ENCODE peak calls at places on chromosomes 12 and 14, in eight cellular contexts. P is A549, R is right lobe of liver, V is heart left ventricle, E is stomach, U is gastrocnemius medialis, D is body of pancreas, K is thyroid gland. T is an unnamed sample.

GRCh38 chr12:57611116-57611809 is at the start of gene ARHGEF25:
- DNase-seq in P (peak; percentile 48), D (peak; percentile 71), K (peak; percentile 41), E (peak; percentile 53), U (no peak), R (no peak), V (peak; percentile 90), T (peak; percentile 34)

GRCh38 chr12:24297516-24297915 is 348.0 kb upstream of the SOX5 start:
- DNase-seq in E (no peak), U (no peak), R (no peak), D (no peak), P (no peak), K (no peak), V (no peak), T (no peak)

GRCh38 chr14:72311116-72311515 is 378.9 kb downstream of the RGS6 start:
- DNase-seq in R (no peak), D (no peak), U (no peak), E (no peak), K (no peak), V (no peak), P (no peak), T (no peak)

GRCh38 chr14:80364816-80365215 is 153.5 kb upstream of the DIO2 start:
- DNase-seq in U (no peak), V (no peak), P (peak; percentile 26), K (no peak), D (no peak), E (no peak), R (no peak), T (no peak)

GRCh38 chr12:79934309-79935020 is 432 bp downstream of the PPP1R12A start:
- DNase-seq in E (peak; percentile 39), K (peak; percentile 60), P (no peak), D (no peak), U (peak; percentile 28), R (peak; percentile 80), V (no peak), T (peak; percentile 93)

GRCh38 chr12:58347188-58347587 is 405.8 kb downstream of the ATP23 start:
- DNase-seq in R (no peak), U (no peak), K (no peak), V (no peak), E (no peak), D (no peak), P (no peak), T (no peak)

GRCh38 chr14:61025239-61026223 is 44.5 kb downstream of the SLC38A6 start:
- DNase-seq in R (peak; percentile 56), V (peak; percentile 44), K (peak; percentile 50), E (peak; percentile 56), P (peak; percentile 76), D (peak; percentile 61), U (peak; percentile 62), T (peak; percentile 48)

GRCh38 chr14:37585971-37586759 is 8.9 kb downstream of the FOXA1 start:
- DNase-seq in E (no peak), U (no peak), V (no peak), R (no peak), P (no peak), D (no peak), K (no peak), T (no peak)

GRCh38 chr12:52139579-52140062 is 52.2 kb downstream of the KRT80 start:
- DNase-seq in D (peak; percentile 70), E (peak; percentile 70), R (peak; percentile 48), U (no peak), V (no peak), P (peak; percentile 68), K (peak; percentile 76), T (no peak)

GRCh38 chr12:92363295-92364146 is 217.9 kb upstream of the BTG1 start:
- DNase-seq in D (no peak), V (peak; percentile 70), U (peak; percentile 26), R (peak; percentile 49), P (no peak), E (no peak), K (no peak), T (no peak)
- TF ChIP-seq POLR2A in D (no peak), V (no peak), U (no peak), R (no peak), P (no peak), E (no peak), K (no peak), T (no peak)

DNA sequence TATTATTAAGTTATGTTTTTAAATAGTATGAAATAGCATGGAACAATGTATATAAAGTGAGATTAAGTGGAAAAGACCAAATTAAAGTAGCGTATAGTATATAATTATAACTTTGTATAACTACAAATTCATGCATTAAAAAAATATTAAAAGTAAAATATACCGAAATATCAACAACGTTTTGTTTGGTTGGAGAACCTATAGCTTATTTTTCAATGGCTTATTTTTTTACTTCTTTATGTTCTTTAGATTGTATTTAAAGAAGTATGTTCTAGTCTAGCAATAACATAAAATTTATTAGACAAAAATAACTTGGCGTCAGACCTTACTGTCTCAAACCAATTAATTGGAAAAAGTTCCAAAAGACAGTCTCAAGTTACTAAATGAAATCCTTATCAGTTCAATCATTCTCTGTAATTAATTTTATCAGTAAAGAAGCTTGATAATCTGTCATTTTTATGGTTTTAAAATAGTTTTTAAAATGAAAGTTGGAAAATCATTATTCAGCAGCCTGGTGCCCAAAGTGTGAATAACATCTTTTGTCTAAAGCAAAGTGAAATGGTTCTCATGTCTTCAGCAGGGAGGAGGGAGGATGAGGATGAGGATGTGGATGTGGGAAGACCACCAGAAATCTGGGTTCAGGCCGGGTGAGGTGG is 46.7 kb downstream of the IRAK3 start:
- DNase-seq in E (no peak), U (no peak), V (no peak), D (no peak), R (no peak), K (no peak), P (peak; percentile 27), T (no peak)
- TF ChIP-seq CTCF in E (no peak), U (no peak), V (no peak), D (no peak), R (no peak), K (no peak), P (no peak), T (no peak)

GRCh38 chr14:105196228-105196960 is 15.3 kb upstream of the NUDT14 start:
- DNase-seq in U (no peak), E (no peak), D (no peak), P (no peak), V (peak; percentile 74), K (no peak), R (no peak), T (no peak)
- H3K4me3 ChIP-seq in U (peak overlapping the region; percentile 1), E (peak overlapping the region; percentile 11), D (no peak overlapping the region), P (no peak overlapping the region), V (no peak overlapping the region), K (no peak overlapping the region), R (no peak overlapping the region), T (no peak overlapping the region)

GRCh38 chr12:77065361-77066204 is at the start of gene E2F7:
- DNase-seq in R (peak; percentile 90), U (peak; percentile 59), E (peak; percentile 87), D (peak; percentile 88), P (peak; percentile 95), K (peak; percentile 87), V (peak; percentile 89), T (peak; percentile 96)
- TF ChIP-seq POLR2A in R (no peak), U (peak; percentile 10), E (no peak), D (no peak), P (peak; percentile 79), K (peak; percentile 27), V (no peak), T (no peak)

GRCh38 chr12:38166225-38166624 is 150.3 kb upstream of the ALG10B start:
- DNase-seq in K (no peak), P (no peak), U (no peak), R (no peak), E (no peak), V (no peak), D (no peak), T (no peak)
- TF ChIP-seq CTCF in K (no peak), P (no peak), U (no peak), R (no peak), E (no peak), V (no peak), D (no peak), T (no peak)

GRCh38 chr12:53622724-53623123 is 3.5 kb downstream of the ATF7 start:
- DNase-seq in E (no peak), D (no peak), R (no peak), V (no peak), U (no peak), K (no peak), P (no peak), T (no peak)
- H3K4me3 ChIP-seq in E (no peak overlapping the region), D (no peak overlapping the region), R (no peak overlapping the region), V (no peak overlapping the region), U (no peak overlapping the region), K (no peak overlapping the region), P (no peak overlapping the region), T (no peak overlapping the region)